ENCODE peak calls at places on chromosomes 2 and 18, in ten cellular contexts. X, Q, J, I, B, M, F, K, O and W are unnamed samples.

GRCh38 chr18:31199190-31199769 is 36.6 kb upstream of the DSC1 start:
- DNase-seq in X (no peak), Q (no peak), J (no peak), I (no peak), B (no peak), M (no peak), F (no peak), K (peak), O (no peak), W (no peak)

GRCh38 chr2:121324601-121325000 is 39.6 kb upstream of the TFCP2L1 start:
- DNase-seq in X (no peak), Q (no peak), J (no peak), I (no peak), B (no peak), M (no peak), F (no peak), K (no peak), O (no peak), W (no peak)

GRCh38 chr2:222946700-222947278 is 86.0 kb downstream of the ACSL3 start:
- DNase-seq in X (no peak), Q (no peak), J (no peak), I (no peak), B (no peak), M (no peak), F (peak), K (no peak), O (no peak), W (no peak)

GRCh38 chr18:58997811-58998337 is 133.2 kb downstream of the ZNF532 start:
- DNase-seq in X (no peak), Q (no peak), J (no peak), I (no peak), B (no peak), M (no peak), F (peak), K (no peak), O (no peak), W (no peak)

GRCh38 chr2:173851256-173851655 is 113.9 kb downstream of the SP3 start:
- DNase-seq in X (no peak), Q (no peak), J (no peak), I (peak), B (peak), M (no peak), F (no peak), K (no peak), O (no peak), W (no peak)

GRCh38 chr2:96264656-96265348 is 995 bp downstream of the TMEM127 start:
- DNase-seq in X (peak), Q (no peak), J (peak), I (peak), B (no peak), M (peak), F (no peak), K (no peak), O (peak), W (peak)

GRCh38 chr18:78925557-78926242 is 53.9 kb upstream of the SALL3 start:
- DNase-seq in X (no peak), Q (no peak), J (no peak), I (no peak), B (no peak), M (no peak), F (no peak), K (no peak), O (no peak), W (no peak)

GRCh38 chr2:51490576-51491234 is 458.8 kb upstream of the NRXN1 start:
- DNase-seq in X (no peak), Q (no peak), J (no peak), I (no peak), B (no peak), M (no peak), F (no peak), K (no peak), O (no peak), W (no peak)

GRCh38 chr2:108363900-108364225 is 13.9 kb upstream of the SULT1C4 start:
- DNase-seq in X (no peak), Q (no peak), J (no peak), I (no peak), B (no peak), M (no peak), F (no peak), K (no peak), O (no peak), W (no peak)
- H3K27ac ChIP-seq in X (no peak), Q (no peak), J (no peak), I (no peak), B (no peak), M (no peak), F (no peak), K (no peak), O (no peak), W (no peak)

DNA sequence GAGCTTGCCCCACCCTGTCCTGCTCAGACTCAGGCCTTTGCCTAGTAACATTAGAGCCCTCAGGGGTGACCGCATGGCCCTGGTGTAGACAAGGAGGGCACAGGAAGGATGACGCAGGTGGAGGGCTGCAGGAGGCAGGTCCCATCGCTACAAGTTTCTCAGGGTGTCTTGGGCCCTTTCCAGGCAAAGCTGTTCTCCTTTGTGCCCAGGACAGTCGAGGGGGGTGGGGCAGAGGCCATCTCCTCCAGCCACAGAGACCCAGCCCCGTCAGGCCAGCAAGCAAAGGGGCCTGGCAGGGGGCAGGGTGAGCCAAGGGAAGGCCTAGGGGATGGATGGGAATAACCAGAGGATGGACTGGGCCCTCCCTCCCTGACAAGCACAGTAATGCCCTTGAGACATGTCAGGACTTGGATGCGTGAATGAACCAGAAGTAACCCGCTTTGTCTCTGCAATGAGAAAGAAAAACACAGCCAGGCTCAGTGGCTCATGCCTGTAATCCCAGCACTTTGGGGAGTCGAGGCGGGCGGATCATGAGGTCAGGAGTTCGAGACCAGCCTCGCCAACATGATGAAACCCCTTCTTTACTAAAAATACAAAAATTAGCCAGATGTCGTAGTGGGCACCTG is 6.3 kb downstream of the TCF23 start:
- DNase-seq in X (no peak), Q (no peak), J (no peak), I (no peak), B (no peak), M (no peak), F (no peak), K (no peak), O (no peak), W (no peak)
- H3K27ac ChIP-seq in X (no peak), Q (no peak), J (no peak), I (no peak), B (no peak), M (no peak), F (no peak), K (no peak), O (no peak), W (no peak)

DNA sequence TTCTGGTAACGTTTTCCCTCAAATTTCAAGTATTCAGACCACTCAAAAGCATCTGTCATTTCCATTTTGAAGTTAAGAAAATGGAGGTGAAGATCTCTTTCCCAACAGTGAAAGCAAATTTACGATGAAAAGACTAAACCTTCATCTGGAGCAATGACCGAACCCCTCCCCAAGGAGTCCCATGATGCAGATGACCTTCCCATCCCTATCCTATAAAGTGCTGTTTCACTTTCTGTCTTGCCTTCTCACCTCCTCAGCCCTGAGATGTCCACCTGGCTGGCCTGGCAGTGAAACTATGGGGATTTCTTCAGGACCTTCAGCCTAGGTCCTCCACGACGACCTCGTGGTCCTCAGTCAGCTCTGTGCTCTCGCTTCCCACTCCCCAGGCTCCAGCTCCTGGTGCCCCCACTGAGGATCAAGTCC is 925 bp upstream of the NPC1 start:
- DNase-seq in X (no peak), Q (no peak), J (no peak), I (no peak), B (no peak), M (no peak), F (no peak), K (peak), O (no peak), W (no peak)
- H3K27ac ChIP-seq in X (no peak), Q (peak), J (peak), I (peak), B (peak), M (peak), F (no peak), K (no peak), O (peak), W (peak)

GRCh38 chr18:49566217-49566616 is 4.4 kb downstream of the LIPG start:
- DNase-seq in X (no peak), Q (no peak), J (no peak), I (no peak), B (no peak), M (no peak), F (no peak), K (no peak), O (no peak), W (no peak)
- H3K27ac ChIP-seq in X (no peak), Q (no peak), J (no peak), I (no peak), B (no peak), M (no peak), F (no peak), K (no peak), O (no peak), W (no peak)

DNA sequence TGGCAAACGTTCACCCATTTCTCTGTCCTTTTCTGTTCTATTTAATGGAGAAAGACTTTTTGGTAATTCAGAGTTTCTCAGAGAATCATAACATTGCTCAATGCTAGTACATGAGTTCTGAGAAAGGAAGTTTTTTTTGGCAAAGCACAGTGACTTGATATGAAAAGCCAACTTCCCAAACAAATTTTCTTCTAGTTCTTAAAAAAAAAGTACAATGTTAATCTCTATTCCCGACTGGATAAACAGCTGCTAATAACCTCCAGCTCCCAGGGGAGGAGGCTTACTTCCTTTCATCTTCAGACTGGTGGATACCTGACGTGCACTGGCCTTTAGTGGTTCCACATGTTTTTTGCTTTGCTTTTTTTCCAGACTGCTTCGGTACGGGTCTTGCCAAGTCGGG is 284.6 kb upstream of the CCDC68 start:
- DNase-seq in X (no peak), Q (no peak), J (no peak), I (no peak), B (no peak), M (no peak), F (no peak), K (no peak), O (no peak), W (no peak)
- H3K27ac ChIP-seq in X (no peak), Q (peak), J (peak), I (peak), B (peak), M (peak), F (no peak), K (no peak), O (no peak), W (peak)

DNA sequence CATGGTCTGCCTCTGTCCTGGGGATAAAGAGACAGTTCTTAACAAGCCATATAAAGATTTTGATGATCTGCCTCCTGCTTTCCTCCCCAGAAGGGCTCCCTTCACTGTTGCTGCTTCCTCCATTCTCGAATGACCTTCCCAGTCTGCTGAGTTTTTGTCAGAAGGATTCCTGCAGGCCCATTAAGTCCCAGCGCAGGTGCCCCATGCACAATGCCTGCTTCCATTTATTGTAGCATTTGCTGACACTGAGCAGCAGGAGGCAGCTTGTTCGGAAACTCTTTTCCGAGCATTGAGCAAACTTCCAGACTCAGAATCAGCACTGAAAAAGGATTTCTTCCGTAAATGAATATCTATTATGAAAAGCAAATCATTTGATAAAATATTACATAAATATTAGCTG is 110.3 kb downstream of the DTNA start:
- DNase-seq in X (no peak), Q (no peak), J (no peak), I (no peak), B (no peak), M (no peak), F (no peak), K (no peak), O (no peak), W (no peak)
- H3K27ac ChIP-seq in X (no peak), Q (no peak), J (no peak), I (peak), B (no peak), M (no peak), F (no peak), K (no peak), O (no peak), W (peak)

GRCh38 chr2:47169784-47170183 is 14.7 kb upstream of the STPG4 start:
- DNase-seq in X (no peak), Q (no peak), J (no peak), I (no peak), B (no peak), M (no peak), F (no peak), K (no peak), O (no peak), W (no peak)
- H3K27ac ChIP-seq in X (no peak), Q (peak), J (no peak), I (peak), B (peak), M (peak), F (no peak), K (no peak), O (no peak), W (no peak)